ENCODE peak calls at places on chromosomes 3 and 15, in nine cellular contexts. L is astrocyte of the cerebellum, A is WERI-Rb-1, W is fibroblast of pulmonary artery, N is cardiac muscle cell, Y is breast epithelium, U is Panc1, K is upper lobe of right lung, E is MM.1S. B is an unnamed sample.
A peak's percentile ranks its signal among the peaks of the same experiment; 100 is the strongest.

GRCh38 chr15:77507151-77507847 is 86.6 kb downstream of the HMG20A start:
- DNase-seq in N (no peak), Y (peak; percentile 75), K (peak; percentile 76), W (peak; percentile 52), A (no peak), E (no peak), U (no peak), L (no peak), B (peak; percentile 78)

GRCh38 chr3:45123841-45124269 is 22.3 kb downstream of the CDCP1 start:
- DNase-seq in A (no peak), W (peak; percentile 66), K (no peak), U (peak; percentile 92), L (no peak), N (no peak), E (no peak), Y (no peak), B (peak; percentile 98)

GRCh38 chr15:40330368-40330836 is 6.9 kb downstream of the INAFM2 start:
- DNase-seq in E (no peak), K (peak; percentile 89), Y (peak; percentile 48), W (peak; percentile 83), L (no peak), U (no peak), A (no peak), N (peak; percentile 95), B (no peak)

GRCh38 chr3:71139501-71139900 is 444.0 kb downstream of the FOXP1 start:
- DNase-seq in Y (no peak), K (no peak), L (no peak), E (no peak), U (no peak), W (no peak), A (no peak), N (no peak), B (no peak)

GRCh38 chr3:385151-385550 is 188.6 kb downstream of the CHL1 start:
- DNase-seq in N (no peak), E (no peak), W (peak; percentile 1), A (no peak), U (no peak), L (no peak), K (no peak), Y (no peak), B (peak; percentile 62)

GRCh38 chr3:37140899-37141541 is 33.4 kb downstream of the LRRFIP2 start:
- DNase-seq in U (no peak), Y (no peak), A (no peak), K (no peak), W (no peak), L (no peak), N (no peak), E (no peak), B (no peak)

GRCh38 chr3:131036200-131036816 is 9.6 kb downstream of the NEK11 start:
- DNase-seq in K (no peak), A (no peak), L (peak; percentile 70), W (peak; percentile 77), N (no peak), U (no peak), E (no peak), Y (no peak), B (peak; percentile 27)

GRCh38 chr3:4421121-4421520 is 45.9 kb downstream of the SUMF1 start:
- DNase-seq in N (no peak), W (peak; percentile 55), A (no peak), K (no peak), Y (no peak), E (no peak), L (no peak), U (no peak), B (peak; percentile 89)

GRCh38 chr15:89963301-89964288 is 37.5 kb upstream of the ZNF710 start:
- DNase-seq in Y (no peak), U (no peak), N (no peak), K (peak; percentile 78), A (no peak), E (no peak), L (no peak), W (no peak), B (no peak)

GRCh38 chr15:42704492-42704926 is 32.4 kb downstream of the CDAN1 start:
- DNase-seq in Y (peak; percentile 33), E (peak; percentile 32), K (peak; percentile 61), A (peak; percentile 74), L (peak; percentile 59), U (peak; percentile 66), W (peak; percentile 83), N (peak; percentile 86), B (peak; percentile 81)

DNA sequence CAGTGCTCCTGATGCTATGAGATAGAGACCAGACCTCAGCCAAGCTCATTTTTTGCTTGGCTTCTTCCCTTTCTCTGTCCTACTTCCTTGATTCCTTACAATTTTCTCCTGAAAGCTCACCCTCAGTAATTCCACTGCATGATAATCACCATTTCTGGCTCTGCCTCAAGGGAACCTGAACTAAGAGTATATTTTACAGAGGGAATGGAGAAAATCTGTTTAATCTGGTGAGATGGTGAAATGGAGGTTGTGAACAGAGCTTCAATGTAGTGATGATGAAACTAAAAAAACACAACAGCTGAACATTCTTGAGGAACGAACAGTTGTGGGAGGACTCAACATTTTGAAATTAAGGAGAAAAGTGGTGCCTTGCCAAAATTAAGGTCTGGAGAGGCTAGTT is 16.3 kb downstream of the HHLA2 start:
- DNase-seq in U (no peak), W (peak; percentile 53), L (no peak), E (no peak), A (no peak), Y (no peak), K (no peak), N (no peak), B (no peak)
- H3K4me3 ChIP-seq in U (no peak overlapping the region), W (no peak overlapping the region), L (no peak overlapping the region), E (no peak overlapping the region), A (no peak overlapping the region), Y (no peak overlapping the region), K (no peak overlapping the region), N (no peak overlapping the region), B (no peak overlapping the region)

DNA sequence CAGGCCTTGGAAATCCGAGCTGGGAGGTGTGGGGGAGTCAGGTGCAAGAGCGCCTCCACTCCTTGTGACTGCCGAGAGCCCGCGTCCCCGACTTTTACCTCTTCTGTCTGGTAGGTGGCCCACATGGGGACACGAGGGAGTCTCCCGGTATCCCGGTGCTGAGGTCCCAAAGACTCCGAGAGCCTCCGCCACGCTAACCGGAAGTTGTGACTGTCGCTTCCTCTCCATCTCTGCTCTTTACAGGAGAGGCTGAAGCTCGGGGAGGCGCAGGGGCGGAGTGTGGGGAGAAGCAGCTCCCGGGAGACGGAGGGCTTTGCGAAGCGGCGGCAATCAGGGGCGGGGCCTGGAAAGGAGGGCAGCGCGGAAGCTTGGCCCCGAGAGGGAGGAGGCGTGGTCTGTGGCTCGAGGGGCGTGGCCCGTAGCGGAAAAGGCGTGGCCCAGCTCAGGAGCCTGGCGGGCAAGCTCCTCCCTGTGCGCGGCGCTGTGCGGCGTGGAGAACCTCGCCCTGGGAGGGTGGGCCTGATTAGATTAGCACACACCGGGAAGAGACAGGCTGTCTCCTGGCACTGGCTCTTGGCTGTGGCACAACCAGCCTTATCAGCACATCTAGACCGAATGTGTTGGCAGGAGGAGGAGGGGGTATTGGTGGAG is 143.9 kb downstream of the GABRB3 start:
- DNase-seq in L (peak; percentile 4), W (peak; percentile 11), A (no peak), N (peak; percentile 67), E (no peak), K (peak; percentile 90), U (no peak), Y (peak; percentile 38), B (peak; percentile 50)
- TF ChIP-seq CTCF in L (no peak), W (no peak), A (no peak), N (no peak), E (no peak), K (no peak), U (no peak), Y (no peak), B (no peak)

GRCh38 chr15:85890620-85890980 is 95.9 kb upstream of the KLHL25 start:
- DNase-seq in U (no peak), N (no peak), Y (no peak), W (no peak), K (no peak), A (no peak), E (no peak), L (no peak), B (no peak)
- H3K4me3 ChIP-seq in U (no peak overlapping the region), N (no peak overlapping the region), Y (no peak overlapping the region), W (no peak overlapping the region), K (no peak overlapping the region), A (no peak overlapping the region), E (no peak overlapping the region), L (no peak overlapping the region), B (no peak overlapping the region)

DNA sequence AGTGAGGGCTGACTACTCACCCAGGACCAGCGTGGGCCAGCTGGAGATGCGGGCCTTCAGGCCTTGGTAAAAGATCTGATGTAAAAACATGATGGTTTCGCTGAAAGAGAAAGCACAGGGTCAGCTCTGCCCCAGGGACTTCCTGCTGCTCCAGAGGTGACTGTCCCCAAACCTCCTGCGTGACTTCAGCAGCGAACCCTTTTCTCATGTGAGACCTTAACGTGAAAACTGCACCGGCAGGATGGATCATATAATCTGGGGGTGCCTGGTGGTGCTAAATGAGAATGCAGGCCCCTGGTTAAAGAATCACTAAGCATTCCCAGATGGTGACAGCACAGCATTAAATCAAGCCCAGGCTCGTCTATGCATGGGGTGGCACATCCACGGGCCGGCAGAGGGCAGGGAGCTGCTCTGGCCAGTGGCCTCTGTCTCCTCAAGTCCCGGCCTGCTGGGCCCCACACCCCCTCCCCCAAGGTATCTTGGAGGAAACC is 55.4 kb downstream of the RASGRF1 start:
- DNase-seq in A (peak; percentile 83), N (no peak), Y (peak; percentile 26), K (no peak), L (no peak), U (no peak), W (no peak), E (no peak), B (peak; percentile 41)
- TF ChIP-seq CTCF in A (peak; percentile 43), N (no peak), Y (no peak), K (no peak), L (no peak), U (peak; percentile 28), W (no peak), E (no peak), B (no peak)

GRCh38 chr15:98729446-98730042 is 81.2 kb downstream of the IGF1R start:
- DNase-seq in U (no peak), N (peak; percentile 68), Y (no peak), E (no peak), A (no peak), W (no peak), K (no peak), L (no peak), B (no peak)

GRCh38 chr15:98734472-98735284 is 86.3 kb downstream of the IGF1R start:
- DNase-seq in A (no peak), K (no peak), Y (no peak), U (no peak), L (no peak), E (no peak), N (no peak), W (no peak), B (peak; percentile 42)

GRCh38 chr15:98733098-98733497 is 84.8 kb downstream of the IGF1R start:
- DNase-seq in A (no peak), N (no peak), Y (no peak), E (no peak), U (no peak), W (no peak), K (no peak), L (no peak), B (no peak)

GRCh38 chr15:98730860-98731711 is 82.7 kb downstream of the IGF1R start:
- DNase-seq in N (no peak), Y (no peak), E (no peak), K (no peak), L (no peak), A (no peak), W (no peak), U (no peak), B (no peak)

GRCh38 chr15:98731712-98732450 is 83.5 kb downstream of the IGF1R start:
- DNase-seq in A (no peak), N (no peak), W (no peak), K (no peak), L (no peak), Y (no peak), E (no peak), U (no peak), B (no peak)
- H3K4me3 ChIP-seq in A (no peak overlapping the region), N (no peak overlapping the region), W (no peak overlapping the region), K (no peak overlapping the region), L (no peak overlapping the region), Y (no peak overlapping the region), E (no peak overlapping the region), U (no peak overlapping the region), B (no peak overlapping the region)

B was measured in epithelial cell of esophagus.